ENCODE peak calls at places on chromosomes 1 and 21, in seven cellular contexts. Z is uterus, D is amygdala, C is H54, F is iPS-NIHi11, L is adipocyte, M is A549. Q is an unnamed sample.

GRCh38 chr1:212192261-212192998 is 92.8 kb upstream of the PPP2R5A start:
- DNase-seq in F (no peak), D (no peak), Z (no peak), M (no peak), C (no peak), L (no peak), Q (no peak)

GRCh38 chr1:228275154-228275434 is 67.2 kb downstream of the OBSCN start:
- DNase-seq in M (no peak), D (no peak), F (no peak), Z (no peak), L (no peak), C (no peak), Q (no peak)

GRCh38 chr21:28215214-28215954 is 777.3 kb downstream of the LTN1 start:
- DNase-seq in F (no peak), L (peak), M (no peak), Z (peak), D (no peak), C (no peak), Q (no peak)

GRCh38 chr1:55735110-55735509 is 519.9 kb upstream of the USP24 start:
- DNase-seq in M (no peak), C (peak), Z (no peak), D (no peak), L (peak), F (no peak), Q (no peak)

GRCh38 chr1:156692958-156693857 is 12.2 kb downstream of the CRABP2 start:
- DNase-seq in F (peak), C (no peak), D (no peak), M (no peak), L (no peak), Z (no peak), Q (no peak)

GRCh38 chr1:200837931-200838571 is 34.7 kb upstream of the GPR25 start:
- DNase-seq in L (peak), D (no peak), C (no peak), M (peak), Z (no peak), F (no peak), Q (peak)

GRCh38 chr1:199549424-199549823 is 478.1 kb upstream of the NR5A2 start:
- DNase-seq in F (no peak), D (no peak), L (peak), Z (no peak), C (no peak), M (no peak), Q (no peak)

GRCh38 chr1:241591317-241591716 is 48.9 kb downstream of the CHML start:
- DNase-seq in C (no peak), F (no peak), M (peak), D (no peak), L (peak), Z (no peak), Q (peak)

GRCh38 chr1:58152709-58153108 is 393.8 kb downstream of the OMA1 start:
- DNase-seq in L (no peak), M (no peak), Z (no peak), D (no peak), F (no peak), C (no peak), Q (no peak)

GRCh38 chr1:6956488-6957159 is 171.4 kb downstream of the CAMTA1 start:
- DNase-seq in D (no peak), M (no peak), Z (no peak), C (no peak), L (no peak), F (peak), Q (no peak)

GRCh38 chr1:1134300-1134961 is 18.5 kb upstream of the C1orf159 start:
- DNase-seq in Z (no peak), M (no peak), F (no peak), D (no peak), L (no peak), C (no peak), Q (no peak)

GRCh38 chr1:243882276-243882675 is 32.2 kb upstream of the AKT3 start:
- DNase-seq in D (no peak), M (peak), Z (no peak), F (no peak), C (no peak), L (peak), Q (no peak)

GRCh38 chr1:160997323-160998038 is 23.5 kb downstream of the F11R start:
- DNase-seq in Z (peak), D (peak), M (peak), C (no peak), L (peak), F (peak), Q (peak)

GRCh38 chr1:236039736-236040670 is 24.9 kb downstream of the NID1 start:
- DNase-seq in M (no peak), L (no peak), Z (no peak), D (no peak), F (no peak), C (no peak), Q (no peak)

GRCh38 chr1:156801409-156802121 is 15.1 kb downstream of the SH2D2A start:
- DNase-seq in L (peak), Z (peak), C (no peak), M (no peak), F (no peak), D (no peak), Q (no peak)

GRCh38 chr21:31282095-31282709 is 61.9 kb downstream of the TIAM1 start:
- DNase-seq in D (no peak), C (peak), L (peak), M (no peak), F (no peak), Z (no peak), Q (peak)

GRCh38 chr1:184854456-184855180 is 100.0 kb upstream of the EDEM3 start:
- DNase-seq in M (no peak), C (no peak), D (no peak), L (peak), F (no peak), Z (no peak), Q (no peak)

GRCh38 chr1:3931310-3931700 is 31.2 kb upstream of the C1orf174 start:
- DNase-seq in L (no peak), M (no peak), F (no peak), C (no peak), D (no peak), Z (no peak), Q (no peak)

GRCh38 chr1:241596633-241597032 is 43.5 kb downstream of the CHML start:
- DNase-seq in L (no peak), Z (no peak), M (no peak), C (no peak), F (no peak), D (no peak), Q (no peak)

GRCh38 chr1:1144122-1144842 is 28.4 kb upstream of the C1orf159 start:
- DNase-seq in M (no peak), C (no peak), Z (no peak), L (no peak), D (no peak), F (peak), Q (peak)

GRCh38 chr1:187262731-187263130 is 434.0 kb downstream of the PLA2G4A start:
- DNase-seq in M (no peak), L (no peak), C (no peak), D (no peak), F (no peak), Z (no peak), Q (no peak)